ENCODE peak calls at places on chromosomes 11 and 22, in four cellular contexts. One of them, this sample, is unnamed.

GRCh38 chr11:124987096-124987495 is 33.1 kb downstream of the CCDC15 start:
- DNase-seq in fibroblast of lung: no peak
- DNase-seq in brain microvascular endothelial cell: no peak
- DNase-seq in neural progenitor cell: peak
- DNase-seq in this sample: no peak

GRCh38 chr11:79864882-79865281 is 424.1 kb upstream of the TENM4 start:
- DNase-seq in fibroblast of lung: no peak
- DNase-seq in brain microvascular endothelial cell: peak
- DNase-seq in neural progenitor cell: no peak
- DNase-seq in this sample: no peak

GRCh38 chr11:116929393-116930090 is 92.1 kb upstream of the APOA1 start:
- DNase-seq in fibroblast of lung: peak
- DNase-seq in brain microvascular endothelial cell: peak
- DNase-seq in neural progenitor cell: no peak
- DNase-seq in this sample: no peak

GRCh38 chr11:31810779-31811647 is at the start of gene PAX6:
- DNase-seq in fibroblast of lung: no peak
- DNase-seq in brain microvascular endothelial cell: peak
- DNase-seq in neural progenitor cell: peak
- DNase-seq in this sample: peak

GRCh38 chr11:17887779-17888178 is 125.1 kb downstream of the SERGEF start:
- DNase-seq in fibroblast of lung: no peak
- DNase-seq in brain microvascular endothelial cell: peak
- DNase-seq in neural progenitor cell: peak
- DNase-seq in this sample: no peak

GRCh38 chr11:105673089-105673488 is 63.2 kb downstream of the GRIA4 start:
- DNase-seq in fibroblast of lung: peak
- DNase-seq in brain microvascular endothelial cell: peak
- DNase-seq in neural progenitor cell: peak
- DNase-seq in this sample: peak

GRCh38 chr11:93291889-93292288 is 38.7 kb upstream of the DEUP1 start:
- DNase-seq in fibroblast of lung: no peak
- DNase-seq in brain microvascular endothelial cell: no peak
- DNase-seq in neural progenitor cell: no peak
- DNase-seq in this sample: no peak

GRCh38 chr11:101620026-101620425 is 36.2 kb upstream of the TRPC6 start:
- DNase-seq in fibroblast of lung: no peak
- DNase-seq in brain microvascular endothelial cell: no peak
- DNase-seq in neural progenitor cell: no peak
- DNase-seq in this sample: no peak

GRCh38 chr11:41398175-41398574 is 61.3 kb downstream of the LRRC4C start:
- DNase-seq in fibroblast of lung: no peak
- DNase-seq in brain microvascular endothelial cell: no peak
- DNase-seq in neural progenitor cell: no peak
- DNase-seq in this sample: no peak

GRCh38 chr11:43933608-43934358 is 8.7 kb upstream of the C11orf96 start:
- DNase-seq in fibroblast of lung: peak
- DNase-seq in brain microvascular endothelial cell: peak
- DNase-seq in neural progenitor cell: peak
- DNase-seq in this sample: no peak

GRCh38 chr11:130454495-130455262 is 6.2 kb downstream of the ADAMTS15 start:
- DNase-seq in fibroblast of lung: peak
- DNase-seq in brain microvascular endothelial cell: peak
- DNase-seq in neural progenitor cell: no peak
- DNase-seq in this sample: no peak

GRCh38 chr11:124718801-124719200 is 20.9 kb upstream of the NRGN start:
- DNase-seq in fibroblast of lung: no peak
- DNase-seq in brain microvascular endothelial cell: no peak
- DNase-seq in neural progenitor cell: no peak
- DNase-seq in this sample: no peak

GRCh38 chr11:130622126-130622525 is 173.7 kb downstream of the ADAMTS15 start:
- DNase-seq in fibroblast of lung: no peak
- DNase-seq in brain microvascular endothelial cell: no peak
- DNase-seq in neural progenitor cell: no peak
- DNase-seq in this sample: no peak

GRCh38 chr11:62269654-62270278 is at the start of gene SCGB2A2:
- DNase-seq in fibroblast of lung: no peak
- DNase-seq in brain microvascular endothelial cell: no peak
- DNase-seq in neural progenitor cell: no peak
- DNase-seq in this sample: no peak

GRCh38 chr11:76803811-76804600 is 20.9 kb downstream of the TSKU start:
- DNase-seq in fibroblast of lung: peak
- DNase-seq in brain microvascular endothelial cell: no peak
- DNase-seq in neural progenitor cell: no peak
- DNase-seq in this sample: peak

GRCh38 chr22:39520874-39521857 is 804 bp downstream of the ATF4 start:
- DNase-seq in fibroblast of lung: peak
- DNase-seq in brain microvascular endothelial cell: peak
- DNase-seq in neural progenitor cell: peak
- DNase-seq in this sample: peak

GRCh38 chr11:36345084-36345511 is 49.0 kb downstream of the PRR5L start:
- DNase-seq in fibroblast of lung: no peak
- DNase-seq in brain microvascular endothelial cell: no peak
- DNase-seq in neural progenitor cell: no peak
- DNase-seq in this sample: no peak

GRCh38 chr11:12110714-12111481 is 508 bp downstream of the MICAL2 start:
- DNase-seq in fibroblast of lung: no peak
- DNase-seq in brain microvascular endothelial cell: no peak
- DNase-seq in neural progenitor cell: peak
- DNase-seq in this sample: peak

GRCh38 chr11:105862736-105863367 is 159.2 kb downstream of the MSANTD4 start:
- DNase-seq in fibroblast of lung: peak
- DNase-seq in brain microvascular endothelial cell: peak
- DNase-seq in neural progenitor cell: peak
- DNase-seq in this sample: peak

GRCh38 chr11:66489636-66490035 is 9.4 kb downstream of the DPP3 start:
- DNase-seq in fibroblast of lung: no peak
- DNase-seq in brain microvascular endothelial cell: no peak
- DNase-seq in neural progenitor cell: no peak
- DNase-seq in this sample: no peak

GRCh38 chr11:128492461-128492860 is 94.9 kb downstream of the ETS1 start:
- DNase-seq in fibroblast of lung: no peak
- DNase-seq in brain microvascular endothelial cell: no peak
- DNase-seq in neural progenitor cell: no peak
- DNase-seq in this sample: peak

GRCh38 chr11:70212227-70212811 is 9.2 kb downstream of the FADD start:
- DNase-seq in fibroblast of lung: no peak
- DNase-seq in brain microvascular endothelial cell: no peak
- DNase-seq in neural progenitor cell: no peak
- DNase-seq in this sample: no peak

GRCh38 chr11:58787903-58788302 is 56.2 kb upstream of the GLYAT start:
- DNase-seq in fibroblast of lung: no peak
- DNase-seq in brain microvascular endothelial cell: no peak
- DNase-seq in neural progenitor cell: no peak
- DNase-seq in this sample: no peak

GRCh38 chr11:47928426-47928825 is 51.9 kb upstream of the PTPRJ start:
- DNase-seq in fibroblast of lung: no peak
- DNase-seq in brain microvascular endothelial cell: no peak
- DNase-seq in neural progenitor cell: no peak
- DNase-seq in this sample: no peak

GRCh38 chr11:79957702-79958101 is 516.9 kb upstream of the TENM4 start:
- DNase-seq in fibroblast of lung: no peak
- DNase-seq in brain microvascular endothelial cell: no peak
- DNase-seq in neural progenitor cell: no peak
- DNase-seq in this sample: no peak

GRCh38 chr22:46175631-46176030 is 25.3 kb downstream of the PPARA start:
- DNase-seq in fibroblast of lung: no peak
- DNase-seq in brain microvascular endothelial cell: no peak
- DNase-seq in neural progenitor cell: no peak
- DNase-seq in this sample: peak

GRCh38 chr22:40547729-40548143 is 88.8 kb downstream of the MRTFA start:
- DNase-seq in fibroblast of lung: peak
- DNase-seq in brain microvascular endothelial cell: no peak
- DNase-seq in neural progenitor cell: no peak
- DNase-seq in this sample: no peak

GRCh38 chr22:44990328-44990727 is 19.5 kb downstream of the PHF21B start:
- DNase-seq in fibroblast of lung: no peak
- DNase-seq in brain microvascular endothelial cell: no peak
- DNase-seq in neural progenitor cell: no peak
- DNase-seq in this sample: no peak

GRCh38 chr22:44990810-44991209 is 19.0 kb downstream of the PHF21B start:
- DNase-seq in fibroblast of lung: no peak
- DNase-seq in brain microvascular endothelial cell: no peak
- DNase-seq in neural progenitor cell: no peak
- DNase-seq in this sample: no peak

GRCh38 chr22:44994399-44995281 is 15.2 kb downstream of the PHF21B start:
- DNase-seq in fibroblast of lung: no peak
- DNase-seq in brain microvascular endothelial cell: no peak
- DNase-seq in neural progenitor cell: no peak
- DNase-seq in this sample: no peak

GRCh38 chr22:44991218-44991617 is 18.6 kb downstream of the PHF21B start:
- DNase-seq in fibroblast of lung: no peak
- DNase-seq in brain microvascular endothelial cell: no peak
- DNase-seq in neural progenitor cell: no peak
- DNase-seq in this sample: no peak

GRCh38 chr22:44992166-44992565 is 17.6 kb downstream of the PHF21B start:
- DNase-seq in fibroblast of lung: no peak
- DNase-seq in brain microvascular endothelial cell: no peak
- DNase-seq in neural progenitor cell: no peak
- DNase-seq in this sample: no peak
- H3K4me3 ChIP-seq in fibroblast of lung: no peak
- H3K4me3 ChIP-seq in brain microvascular endothelial cell: no peak
- H3K4me3 ChIP-seq in neural progenitor cell: no peak
- H3K4me3 ChIP-seq in this sample: no peak

GRCh38 chr22:22745225-22746060 is 101.0 kb downstream of the GGTLC2 start:
- DNase-seq in fibroblast of lung: no peak
- DNase-seq in brain microvascular endothelial cell: peak
- DNase-seq in neural progenitor cell: peak
- DNase-seq in this sample: peak
- TF ChIP-seq CTCF in fibroblast of lung: peak
- TF ChIP-seq CTCF in brain microvascular endothelial cell: peak
- TF ChIP-seq CTCF in neural progenitor cell: peak
- TF ChIP-seq CTCF in this sample: peak

GRCh38 chr11:7905549-7905948 is 25.5 kb downstream of the OR10A6 start:
- DNase-seq in fibroblast of lung: no peak
- DNase-seq in brain microvascular endothelial cell: no peak
- DNase-seq in neural progenitor cell: no peak
- DNase-seq in this sample: no peak

GRCh38 chr11:7904910-7905309 is 26.2 kb downstream of the OR10A6 start:
- DNase-seq in fibroblast of lung: peak
- DNase-seq in brain microvascular endothelial cell: peak
- DNase-seq in neural progenitor cell: peak
- DNase-seq in this sample: peak

GRCh38 chr11:7907121-7907520 is 23.9 kb downstream of the OR10A6 start:
- DNase-seq in fibroblast of lung: no peak
- DNase-seq in brain microvascular endothelial cell: no peak
- DNase-seq in neural progenitor cell: no peak
- DNase-seq in this sample: peak

GRCh38 chr11:7906481-7906880 is 24.6 kb downstream of the OR10A6 start:
- DNase-seq in fibroblast of lung: no peak
- DNase-seq in brain microvascular endothelial cell: no peak
- DNase-seq in neural progenitor cell: no peak
- DNase-seq in this sample: no peak

DNA sequence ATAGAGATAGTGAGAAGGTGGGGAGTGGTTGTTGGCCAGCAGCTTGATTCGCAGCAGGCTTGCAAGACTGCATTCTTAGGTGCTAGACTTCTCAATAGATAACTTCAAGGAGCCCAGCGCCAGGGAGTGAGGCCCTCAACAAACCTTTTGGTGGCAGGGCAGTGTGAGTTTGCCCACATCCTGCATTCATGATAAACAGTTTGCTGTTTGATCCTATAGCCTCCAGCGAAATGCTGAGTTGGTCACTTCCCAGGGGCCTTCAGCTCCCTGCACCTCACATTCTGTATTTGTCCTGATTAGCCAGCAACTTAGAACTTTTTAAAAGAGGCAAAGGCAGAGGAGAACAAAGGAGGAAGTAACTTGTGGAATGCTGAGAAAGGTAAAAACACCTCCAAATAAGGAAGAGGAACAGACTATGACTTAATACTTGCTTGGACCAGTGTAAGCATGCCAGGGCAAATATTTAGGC is 25.1 kb downstream of the OR10A6 start:
- DNase-seq in fibroblast of lung: no peak
- DNase-seq in brain microvascular endothelial cell: no peak
- DNase-seq in neural progenitor cell: peak
- DNase-seq in this sample: no peak
- H3K4me3 ChIP-seq in fibroblast of lung: no peak
- H3K4me3 ChIP-seq in brain microvascular endothelial cell: no peak
- H3K4me3 ChIP-seq in neural progenitor cell: no peak
- H3K4me3 ChIP-seq in this sample: no peak

GRCh38 chr11:123304828-123305530 is 109.9 kb upstream of the CLMP start:
- DNase-seq in fibroblast of lung: no peak
- DNase-seq in brain microvascular endothelial cell: no peak
- DNase-seq in neural progenitor cell: peak
- DNase-seq in this sample: no peak
- TF ChIP-seq CTCF in fibroblast of lung: no peak
- TF ChIP-seq CTCF in brain microvascular endothelial cell: peak
- TF ChIP-seq CTCF in neural progenitor cell: peak
- TF ChIP-seq CTCF in this sample: no peak

GRCh38 chr22:29194269-29194668 is 11.4 kb upstream of the EMID1 start:
- DNase-seq in fibroblast of lung: no peak
- DNase-seq in brain microvascular endothelial cell: no peak
- DNase-seq in neural progenitor cell: no peak
- DNase-seq in this sample: no peak

GRCh38 chr22:29198240-29198639 is 7.5 kb upstream of the EMID1 start:
- DNase-seq in fibroblast of lung: no peak
- DNase-seq in brain microvascular endothelial cell: no peak
- DNase-seq in neural progenitor cell: no peak
- DNase-seq in this sample: no peak

GRCh38 chr22:29197096-29197495 is 8.6 kb upstream of the EMID1 start:
- DNase-seq in fibroblast of lung: peak
- DNase-seq in brain microvascular endothelial cell: no peak
- DNase-seq in neural progenitor cell: no peak
- DNase-seq in this sample: no peak

GRCh38 chr22:29195964-29196666 is 9.6 kb upstream of the EMID1 start:
- DNase-seq in fibroblast of lung: no peak
- DNase-seq in brain microvascular endothelial cell: no peak
- DNase-seq in neural progenitor cell: no peak
- DNase-seq in this sample: no peak

DNA sequence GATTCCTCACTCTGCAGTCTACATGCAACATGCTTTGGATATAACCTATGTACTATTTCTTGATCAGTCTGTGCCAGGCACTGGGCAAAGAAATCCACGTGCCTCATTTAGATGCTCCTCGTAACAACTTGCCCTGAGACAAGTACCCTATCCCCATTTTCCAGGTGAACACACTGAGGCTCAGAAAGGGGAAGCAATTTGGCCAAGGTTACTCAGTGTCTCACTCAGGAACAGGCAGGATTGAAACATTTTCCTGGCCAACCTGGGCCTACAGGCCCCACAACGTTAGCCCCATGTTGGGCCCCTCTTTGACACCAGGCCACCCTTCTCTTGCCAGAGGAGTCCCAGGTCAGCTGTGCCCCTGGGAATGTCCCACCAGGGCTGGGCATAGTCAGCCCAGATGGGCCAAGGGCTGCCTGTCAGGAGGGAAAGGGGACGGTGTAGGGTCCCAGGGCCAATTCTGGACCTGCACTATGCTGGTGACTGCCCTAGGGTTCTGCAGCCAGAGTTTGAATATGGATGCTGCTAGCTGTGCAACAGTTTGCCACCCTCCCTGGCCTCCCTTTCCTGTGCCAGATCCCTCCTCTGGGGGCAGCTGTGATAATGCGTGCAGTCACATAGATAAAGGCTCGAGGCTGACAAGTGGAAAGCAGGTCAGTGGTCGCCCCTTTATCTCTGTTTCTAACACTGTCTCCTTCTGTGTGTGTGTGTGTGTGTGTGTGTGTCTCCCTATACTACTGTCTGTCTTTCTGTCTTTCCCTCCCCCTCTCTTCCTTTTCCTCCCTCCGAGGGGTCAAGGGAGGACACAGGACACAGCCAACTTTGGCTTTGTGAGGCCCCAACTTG is 10.4 kb upstream of the EMID1 start:
- DNase-seq in fibroblast of lung: no peak
- DNase-seq in brain microvascular endothelial cell: no peak
- DNase-seq in neural progenitor cell: no peak
- DNase-seq in this sample: no peak
- H3K4me3 ChIP-seq in fibroblast of lung: no peak
- H3K4me3 ChIP-seq in brain microvascular endothelial cell: no peak
- H3K4me3 ChIP-seq in neural progenitor cell: no peak
- H3K4me3 ChIP-seq in this sample: no peak